ENCODE peak calls at places on chromosome 12, in seven cellular contexts. One of them, this sample, is unnamed.

GRCh38 chr12:122527478-122527944 is 462 bp downstream of the KNTC1 start:
- DNase-seq in lower leg skin: no peak
- DNase-seq in vagina: no peak
- DNase-seq in stomach: no peak
- DNase-seq in A549: peak
- DNase-seq in body of pancreas: no peak
- DNase-seq in HCT116: no peak
- DNase-seq in this sample: peak

GRCh38 chr12:25500651-25501050 is 52.4 kb downstream of the LMNTD1 start:
- DNase-seq in lower leg skin: no peak
- DNase-seq in vagina: no peak
- DNase-seq in stomach: no peak
- DNase-seq in A549: no peak
- DNase-seq in body of pancreas: no peak
- DNase-seq in HCT116: no peak
- DNase-seq in this sample: no peak

GRCh38 chr12:55715833-55716581 is at the start of gene BLOC1S1:
- DNase-seq in lower leg skin: peak
- DNase-seq in vagina: peak
- DNase-seq in stomach: peak
- DNase-seq in A549: peak
- DNase-seq in body of pancreas: peak
- DNase-seq in HCT116: peak
- DNase-seq in this sample: peak

GRCh38 chr12:132108211-132108832 is 35.8 kb downstream of the DDX51 start:
- DNase-seq in lower leg skin: no peak
- DNase-seq in vagina: no peak
- DNase-seq in stomach: no peak
- DNase-seq in A549: no peak
- DNase-seq in body of pancreas: no peak
- DNase-seq in HCT116: no peak
- DNase-seq in this sample: no peak

GRCh38 chr12:28367326-28367725 is 177.1 kb downstream of the CCDC91 start:
- DNase-seq in lower leg skin: no peak
- DNase-seq in vagina: no peak
- DNase-seq in stomach: no peak
- DNase-seq in A549: no peak
- DNase-seq in body of pancreas: no peak
- DNase-seq in HCT116: no peak
- DNase-seq in this sample: no peak

GRCh38 chr12:46649433-46649832 is 176.4 kb downstream of the SLC38A4 start:
- DNase-seq in lower leg skin: no peak
- DNase-seq in vagina: no peak
- DNase-seq in stomach: no peak
- DNase-seq in A549: no peak
- DNase-seq in body of pancreas: no peak
- DNase-seq in HCT116: no peak
- DNase-seq in this sample: no peak

GRCh38 chr12:16730772-16731171 is 124.8 kb upstream of the LMO3 start:
- DNase-seq in lower leg skin: no peak
- DNase-seq in vagina: no peak
- DNase-seq in stomach: no peak
- DNase-seq in A549: no peak
- DNase-seq in body of pancreas: no peak
- DNase-seq in HCT116: no peak
- DNase-seq in this sample: no peak

GRCh38 chr12:124754491-124754890 is 109.2 kb downstream of the SCARB1 start:
- DNase-seq in lower leg skin: no peak
- DNase-seq in vagina: no peak
- DNase-seq in stomach: no peak
- DNase-seq in A549: no peak
- DNase-seq in body of pancreas: no peak
- DNase-seq in HCT116: no peak
- DNase-seq in this sample: no peak

GRCh38 chr12:30953946-30954766 is 27.6 kb downstream of the TSPAN11 start:
- DNase-seq in lower leg skin: no peak
- DNase-seq in vagina: no peak
- DNase-seq in stomach: no peak
- DNase-seq in A549: no peak
- DNase-seq in body of pancreas: no peak
- DNase-seq in HCT116: no peak
- DNase-seq in this sample: no peak

GRCh38 chr12:46982629-46983392 is 96.6 kb upstream of the PCED1B start:
- DNase-seq in lower leg skin: no peak
- DNase-seq in vagina: no peak
- DNase-seq in stomach: no peak
- DNase-seq in A549: no peak
- DNase-seq in body of pancreas: no peak
- DNase-seq in HCT116: no peak
- DNase-seq in this sample: no peak

GRCh38 chr12:77324763-77325468 is 259.5 kb upstream of the E2F7 start:
- DNase-seq in lower leg skin: peak
- DNase-seq in vagina: no peak
- DNase-seq in stomach: peak
- DNase-seq in A549: peak
- DNase-seq in body of pancreas: peak
- DNase-seq in HCT116: peak
- DNase-seq in this sample: peak

GRCh38 chr12:19387182-19387581 is 52.1 kb upstream of the AEBP2 start:
- DNase-seq in lower leg skin: no peak
- DNase-seq in vagina: no peak
- DNase-seq in stomach: no peak
- DNase-seq in A549: no peak
- DNase-seq in body of pancreas: no peak
- DNase-seq in HCT116: no peak
- DNase-seq in this sample: no peak

GRCh38 chr12:97805086-97805485 is 342.5 kb downstream of the RMST start:
- DNase-seq in lower leg skin: no peak
- DNase-seq in vagina: no peak
- DNase-seq in stomach: no peak
- DNase-seq in A549: no peak
- DNase-seq in body of pancreas: no peak
- DNase-seq in HCT116: no peak
- DNase-seq in this sample: no peak

GRCh38 chr12:94244165-94245133 is 96.1 kb downstream of the PLXNC1 start:
- DNase-seq in lower leg skin: no peak
- DNase-seq in vagina: no peak
- DNase-seq in stomach: peak
- DNase-seq in A549: no peak
- DNase-seq in body of pancreas: no peak
- DNase-seq in HCT116: no peak
- DNase-seq in this sample: peak

GRCh38 chr12:109261939-109262338 is 47.1 kb downstream of the FOXN4 start:
- DNase-seq in lower leg skin: no peak
- DNase-seq in vagina: no peak
- DNase-seq in stomach: no peak
- DNase-seq in A549: no peak
- DNase-seq in body of pancreas: no peak
- DNase-seq in HCT116: no peak
- DNase-seq in this sample: no peak

GRCh38 chr12:97194551-97194950 is 268.1 kb upstream of the RMST start:
- DNase-seq in lower leg skin: no peak
- DNase-seq in vagina: no peak
- DNase-seq in stomach: no peak
- DNase-seq in A549: no peak
- DNase-seq in body of pancreas: no peak
- DNase-seq in HCT116: no peak
- DNase-seq in this sample: no peak

GRCh38 chr12:93742086-93742934 is 65.1 kb downstream of the CRADD start:
- DNase-seq in lower leg skin: peak
- DNase-seq in vagina: no peak
- DNase-seq in stomach: peak
- DNase-seq in A549: peak
- DNase-seq in body of pancreas: peak
- DNase-seq in HCT116: peak
- DNase-seq in this sample: peak

GRCh38 chr12:110916295-110916875 is 4.0 kb downstream of the MYL2 start:
- DNase-seq in lower leg skin: no peak
- DNase-seq in vagina: no peak
- DNase-seq in stomach: no peak
- DNase-seq in A549: no peak
- DNase-seq in body of pancreas: no peak
- DNase-seq in HCT116: no peak
- DNase-seq in this sample: peak

GRCh38 chr12:51441583-51441982 is 17.0 kb downstream of the SLC4A8 start:
- DNase-seq in lower leg skin: no peak
- DNase-seq in vagina: no peak
- DNase-seq in stomach: no peak
- DNase-seq in A549: no peak
- DNase-seq in body of pancreas: no peak
- DNase-seq in HCT116: no peak
- DNase-seq in this sample: no peak

GRCh38 chr12:105444809-105445102 is 114.3 kb downstream of the C12orf75 start:
- DNase-seq in lower leg skin: no peak
- DNase-seq in vagina: no peak
- DNase-seq in stomach: no peak
- DNase-seq in A549: no peak
- DNase-seq in body of pancreas: no peak
- DNase-seq in HCT116: no peak
- DNase-seq in this sample: no peak

GRCh38 chr12:19014243-19014642 is 115.3 kb upstream of the PLEKHA5 start:
- DNase-seq in lower leg skin: no peak
- DNase-seq in vagina: no peak
- DNase-seq in stomach: no peak
- DNase-seq in A549: no peak
- DNase-seq in body of pancreas: no peak
- DNase-seq in HCT116: no peak
- DNase-seq in this sample: no peak

GRCh38 chr12:57834086-57834876 is 12.2 kb downstream of the CTDSP2 start:
- DNase-seq in lower leg skin: no peak
- DNase-seq in vagina: no peak
- DNase-seq in stomach: no peak
- DNase-seq in A549: no peak
- DNase-seq in body of pancreas: no peak
- DNase-seq in HCT116: no peak
- DNase-seq in this sample: no peak

GRCh38 chr12:119674560-119674959 is 6.6 kb downstream of the PRKAB1 start:
- DNase-seq in lower leg skin: no peak
- DNase-seq in vagina: no peak
- DNase-seq in stomach: no peak
- DNase-seq in A549: no peak
- DNase-seq in body of pancreas: no peak
- DNase-seq in HCT116: no peak
- DNase-seq in this sample: no peak

DNA sequence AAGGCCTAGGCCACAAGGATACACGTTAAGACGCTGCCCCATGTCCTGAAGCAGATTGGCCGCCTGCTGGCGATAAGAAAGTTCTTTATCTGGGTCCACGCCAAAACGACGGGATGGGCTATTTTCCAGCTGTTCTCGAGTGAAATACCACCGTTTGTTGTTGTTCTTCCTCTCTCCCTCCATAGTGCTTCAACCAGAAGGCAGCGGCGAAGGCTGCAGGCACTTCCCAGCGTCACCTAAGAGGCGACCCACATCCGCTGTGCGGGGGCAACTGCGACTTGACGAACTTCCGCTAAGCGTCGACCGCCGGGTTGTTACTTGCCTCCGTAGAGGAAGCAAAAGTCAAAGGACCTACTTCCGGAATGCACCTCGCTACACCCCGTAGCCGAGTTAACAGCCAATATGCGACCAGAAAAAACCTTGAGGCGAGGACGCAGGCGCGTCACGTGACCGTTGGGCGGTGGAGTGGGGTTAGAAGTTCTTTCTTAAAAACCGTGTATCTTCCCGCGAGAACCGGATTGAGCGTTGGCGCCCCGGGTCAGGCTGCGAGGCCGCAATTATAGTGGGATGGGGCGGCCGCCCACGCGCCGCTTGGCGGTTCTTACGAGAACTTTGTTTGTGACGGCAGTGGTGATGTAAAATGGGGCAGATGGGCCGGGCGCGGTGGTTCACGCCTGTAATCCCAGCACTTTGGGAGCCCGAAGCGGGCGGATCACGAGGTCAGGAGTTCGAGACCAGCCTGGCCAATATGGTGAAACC is at the start of gene CCNT1:
- DNase-seq in lower leg skin: peak
- DNase-seq in vagina: peak
- DNase-seq in stomach: peak
- DNase-seq in A549: peak
- DNase-seq in body of pancreas: peak
- DNase-seq in HCT116: peak
- DNase-seq in this sample: peak
- TF ChIP-seq POLR2A in lower leg skin: peak
- TF ChIP-seq POLR2A in vagina: peak
- TF ChIP-seq POLR2A in stomach: peak
- TF ChIP-seq POLR2A in A549: peak
- TF ChIP-seq POLR2A in body of pancreas: peak
- TF ChIP-seq POLR2A in HCT116: peak
- TF ChIP-seq POLR2A in this sample: peak

GRCh38 chr12:99704458-99704857 is 56.9 kb downstream of the GARIN6 start:
- DNase-seq in lower leg skin: no peak
- DNase-seq in vagina: no peak
- DNase-seq in stomach: no peak
- DNase-seq in A549: no peak
- DNase-seq in body of pancreas: no peak
- DNase-seq in HCT116: no peak
- DNase-seq in this sample: no peak

GRCh38 chr12:99709619-99710018 is 62.1 kb downstream of the GARIN6 start:
- DNase-seq in lower leg skin: no peak
- DNase-seq in vagina: no peak
- DNase-seq in stomach: no peak
- DNase-seq in A549: no peak
- DNase-seq in body of pancreas: no peak
- DNase-seq in HCT116: no peak
- DNase-seq in this sample: no peak

GRCh38 chr12:99709116-99709515 is 61.6 kb downstream of the GARIN6 start:
- DNase-seq in lower leg skin: no peak
- DNase-seq in vagina: no peak
- DNase-seq in stomach: no peak
- DNase-seq in A549: no peak
- DNase-seq in body of pancreas: no peak
- DNase-seq in HCT116: no peak
- DNase-seq in this sample: no peak

GRCh38 chr12:99707883-99708282 is 60.3 kb downstream of the GARIN6 start:
- DNase-seq in lower leg skin: no peak
- DNase-seq in vagina: no peak
- DNase-seq in stomach: no peak
- DNase-seq in A549: no peak
- DNase-seq in body of pancreas: no peak
- DNase-seq in HCT116: no peak
- DNase-seq in this sample: no peak

GRCh38 chr12:99706736-99707473 is 59.4 kb downstream of the GARIN6 start:
- DNase-seq in lower leg skin: no peak
- DNase-seq in vagina: no peak
- DNase-seq in stomach: no peak
- DNase-seq in A549: no peak
- DNase-seq in body of pancreas: no peak
- DNase-seq in HCT116: no peak
- DNase-seq in this sample: no peak
- TF ChIP-seq POLR2A in lower leg skin: no peak
- TF ChIP-seq POLR2A in vagina: no peak
- TF ChIP-seq POLR2A in stomach: no peak
- TF ChIP-seq POLR2A in A549: no peak
- TF ChIP-seq POLR2A in body of pancreas: no peak
- TF ChIP-seq POLR2A in HCT116: no peak
- TF ChIP-seq POLR2A in this sample: no peak

GRCh38 chr12:92503029-92503931 is 199.5 kb upstream of the PLEKHG7 start:
- DNase-seq in lower leg skin: no peak
- DNase-seq in vagina: no peak
- DNase-seq in stomach: no peak
- DNase-seq in A549: no peak
- DNase-seq in body of pancreas: peak
- DNase-seq in HCT116: no peak
- DNase-seq in this sample: no peak
- TF ChIP-seq POLR2A in lower leg skin: no peak
- TF ChIP-seq POLR2A in vagina: no peak
- TF ChIP-seq POLR2A in stomach: no peak
- TF ChIP-seq POLR2A in A549: no peak
- TF ChIP-seq POLR2A in body of pancreas: peak
- TF ChIP-seq POLR2A in HCT116: no peak
- TF ChIP-seq POLR2A in this sample: no peak

GRCh38 chr12:4604684-4605193 is 42.7 kb downstream of the DYRK4 start:
- DNase-seq in lower leg skin: peak
- DNase-seq in vagina: no peak
- DNase-seq in stomach: peak
- DNase-seq in A549: peak
- DNase-seq in body of pancreas: peak
- DNase-seq in HCT116: peak
- DNase-seq in this sample: peak
- TF ChIP-seq POLR2A in lower leg skin: no peak
- TF ChIP-seq POLR2A in vagina: no peak
- TF ChIP-seq POLR2A in stomach: no peak
- TF ChIP-seq POLR2A in A549: peak
- TF ChIP-seq POLR2A in body of pancreas: peak
- TF ChIP-seq POLR2A in HCT116: peak
- TF ChIP-seq POLR2A in this sample: peak

This sample was measured in NB4.